ENCODE peak calls at places on chromosomes 11 and 22, in five cellular contexts. One of them, this sample, is unnamed.

GRCh38 chr11:64665381-64665780 is 57.6 kb downstream of the NRXN2 start:
- DNase-seq in adrenal gland: no peak
- DNase-seq in left cardiac atrium: no peak
- DNase-seq in fibroblast of mammary gland: no peak
- DNase-seq in stimulated activated naive CD4-positive, alpha-beta T cell treated with Interleukin-2 at 50 U/mL for 16 hours: no peak
- DNase-seq in this sample: peak

GRCh38 chr11:75495749-75496641 is 29.7 kb downstream of the GDPD5 start:
- DNase-seq in stimulated activated naive CD4-positive, alpha-beta T cell treated with Interleukin-2 at 50 U/mL for 16 hours: no peak
- DNase-seq in fibroblast of mammary gland: no peak
- DNase-seq in left cardiac atrium: no peak
- DNase-seq in adrenal gland: no peak
- DNase-seq in this sample: peak

GRCh38 chr11:46554205-46555162 is 39.3 kb downstream of the AMBRA1 start:
- DNase-seq in stimulated activated naive CD4-positive, alpha-beta T cell treated with Interleukin-2 at 50 U/mL for 16 hours: no peak
- DNase-seq in adrenal gland: peak
- DNase-seq in fibroblast of mammary gland: peak
- DNase-seq in left cardiac atrium: no peak
- DNase-seq in this sample: no peak

GRCh38 chr11:76148207-76148606 is 58.1 kb downstream of the WNT11 start:
- DNase-seq in stimulated activated naive CD4-positive, alpha-beta T cell treated with Interleukin-2 at 50 U/mL for 16 hours: no peak
- DNase-seq in fibroblast of mammary gland: no peak
- DNase-seq in left cardiac atrium: no peak
- DNase-seq in adrenal gland: no peak
- DNase-seq in this sample: no peak

GRCh38 chr11:78406568-78407196 is 10.9 kb downstream of the GAB2 start:
- DNase-seq in fibroblast of mammary gland: no peak
- DNase-seq in left cardiac atrium: no peak
- DNase-seq in stimulated activated naive CD4-positive, alpha-beta T cell treated with Interleukin-2 at 50 U/mL for 16 hours: no peak
- DNase-seq in adrenal gland: no peak
- DNase-seq in this sample: no peak

GRCh38 chr11:130209944-130210854 is 50.6 kb downstream of the ST14 start:
- DNase-seq in left cardiac atrium: no peak
- DNase-seq in adrenal gland: no peak
- DNase-seq in fibroblast of mammary gland: no peak
- DNase-seq in stimulated activated naive CD4-positive, alpha-beta T cell treated with Interleukin-2 at 50 U/mL for 16 hours: no peak
- DNase-seq in this sample: peak

GRCh38 chr22:30201970-30202369 is 44.6 kb downstream of the LIF start:
- DNase-seq in adrenal gland: no peak
- DNase-seq in fibroblast of mammary gland: peak
- DNase-seq in stimulated activated naive CD4-positive, alpha-beta T cell treated with Interleukin-2 at 50 U/mL for 16 hours: no peak
- DNase-seq in left cardiac atrium: no peak
- DNase-seq in this sample: no peak

GRCh38 chr22:44758970-44759365 is 6.6 kb downstream of the ARHGAP8 start:
- DNase-seq in left cardiac atrium: no peak
- DNase-seq in adrenal gland: no peak
- DNase-seq in stimulated activated naive CD4-positive, alpha-beta T cell treated with Interleukin-2 at 50 U/mL for 16 hours: no peak
- DNase-seq in fibroblast of mammary gland: no peak
- DNase-seq in this sample: no peak

GRCh38 chr22:42396621-42397331 is 35.4 kb downstream of the NFAM1 start:
- DNase-seq in stimulated activated naive CD4-positive, alpha-beta T cell treated with Interleukin-2 at 50 U/mL for 16 hours: no peak
- DNase-seq in left cardiac atrium: no peak
- DNase-seq in adrenal gland: peak
- DNase-seq in fibroblast of mammary gland: no peak
- DNase-seq in this sample: no peak

GRCh38 chr11:2205214-2205770 is 33.7 kb upstream of the TH start:
- DNase-seq in stimulated activated naive CD4-positive, alpha-beta T cell treated with Interleukin-2 at 50 U/mL for 16 hours: no peak
- DNase-seq in adrenal gland: no peak
- DNase-seq in fibroblast of mammary gland: no peak
- DNase-seq in left cardiac atrium: peak
- DNase-seq in this sample: peak

GRCh38 chr11:394034-394857 is at the start of gene PKP3:
- DNase-seq in left cardiac atrium: no peak
- DNase-seq in stimulated activated naive CD4-positive, alpha-beta T cell treated with Interleukin-2 at 50 U/mL for 16 hours: no peak
- DNase-seq in fibroblast of mammary gland: peak
- DNase-seq in adrenal gland: no peak
- DNase-seq in this sample: no peak

GRCh38 chr22:22720724-22721261 is 76.4 kb downstream of the GGTLC2 start:
- DNase-seq in stimulated activated naive CD4-positive, alpha-beta T cell treated with Interleukin-2 at 50 U/mL for 16 hours: no peak
- DNase-seq in adrenal gland: peak
- DNase-seq in fibroblast of mammary gland: peak
- DNase-seq in left cardiac atrium: no peak
- DNase-seq in this sample: no peak

GRCh38 chr11:133176748-133177147 is 355.6 kb downstream of the OPCML start:
- DNase-seq in left cardiac atrium: no peak
- DNase-seq in fibroblast of mammary gland: no peak
- DNase-seq in adrenal gland: no peak
- DNase-seq in stimulated activated naive CD4-positive, alpha-beta T cell treated with Interleukin-2 at 50 U/mL for 16 hours: no peak
- DNase-seq in this sample: no peak

GRCh38 chr11:57482782-57483569 is 22.6 kb downstream of the RTN4RL2 start:
- DNase-seq in fibroblast of mammary gland: peak
- DNase-seq in left cardiac atrium: no peak
- DNase-seq in adrenal gland: peak
- DNase-seq in stimulated activated naive CD4-positive, alpha-beta T cell treated with Interleukin-2 at 50 U/mL for 16 hours: peak
- DNase-seq in this sample: no peak

GRCh38 chr22:27057717-27058116 is 400.3 kb downstream of the MIAT start:
- DNase-seq in stimulated activated naive CD4-positive, alpha-beta T cell treated with Interleukin-2 at 50 U/mL for 16 hours: no peak
- DNase-seq in adrenal gland: no peak
- DNase-seq in fibroblast of mammary gland: no peak
- DNase-seq in left cardiac atrium: no peak
- DNase-seq in this sample: no peak

GRCh38 chr22:46002757-46003270 is 25.9 kb upstream of the WNT7B start:
- DNase-seq in left cardiac atrium: peak
- DNase-seq in adrenal gland: peak
- DNase-seq in stimulated activated naive CD4-positive, alpha-beta T cell treated with Interleukin-2 at 50 U/mL for 16 hours: no peak
- DNase-seq in fibroblast of mammary gland: peak
- DNase-seq in this sample: peak

GRCh38 chr11:134036484-134037092 is 32.3 kb upstream of the JAM3 start:
- DNase-seq in left cardiac atrium: no peak
- DNase-seq in adrenal gland: no peak
- DNase-seq in fibroblast of mammary gland: no peak
- DNase-seq in stimulated activated naive CD4-positive, alpha-beta T cell treated with Interleukin-2 at 50 U/mL for 16 hours: no peak
- DNase-seq in this sample: peak

This sample was measured in posterior vena cava.